ENCODE peak calls at places on chromosomes 11 and 22, in nine cellular contexts. Q is NCI-H2081; U is stimulated activated CD8-positive, alpha-beta memory T cell treated with anti-CD3 and anti-CD28 coated beads, Interleukin-4, amount 100 ng/mL, for 1 hour; M is tibial artery; J is pancreas; H is Ammon's horn; S is stimulated activated CD4-positive, alpha-beta T cell treated with anti-CD3 and anti-CD28 coated beads, Interleukin-4, amount 100 ng/mL, for 4 hours; R is GM19239; T is activated T-cell treated with anti-CD3 and anti-CD28 coated beads for 48 hours. D is an unnamed sample.

GRCh38 chr11:117828641-117829368 is 4.3 kb upstream of the FXYD2 start:
- DNase-seq in Q (no peak), U (peak), M (peak), J (no peak), H (no peak), S (peak), R (no peak), T (peak), D (no peak)

GRCh38 chr11:12324585-12324984 is 52.8 kb upstream of the PARVA start:
- DNase-seq in Q (no peak), U (no peak), M (no peak), J (no peak), H (no peak), S (no peak), R (no peak), T (no peak), D (no peak)

GRCh38 chr11:64249563-64250405 is 1.5 kb upstream of the PLCB3 start:
- DNase-seq in Q (no peak), U (no peak), M (no peak), J (no peak), H (no peak), S (no peak), R (no peak), T (no peak), D (peak)

GRCh38 chr11:111671383-111671782 is 69.1 kb downstream of the SIK2 start:
- DNase-seq in Q (no peak), U (no peak), M (no peak), J (no peak), H (no peak), S (no peak), R (no peak), T (no peak), D (no peak)

GRCh38 chr11:92556435-92556834 is 331.8 kb downstream of the FAT3 start:
- DNase-seq in Q (no peak), U (no peak), M (no peak), J (no peak), H (no peak), S (no peak), R (no peak), T (no peak), D (peak)

GRCh38 chr11:116517077-116517476 is 255.7 kb downstream of the BUD13 start:
- DNase-seq in Q (peak), U (no peak), M (no peak), J (no peak), H (no peak), S (no peak), R (no peak), T (no peak), D (no peak)

GRCh38 chr11:40517122-40517521 is 942.3 kb downstream of the LRRC4C start:
- DNase-seq in Q (no peak), U (no peak), M (no peak), J (no peak), H (no peak), S (no peak), R (no peak), T (no peak), D (no peak)

GRCh38 chr11:102288745-102289083 is 28.6 kb upstream of the BIRC3 start:
- DNase-seq in Q (no peak), U (no peak), M (no peak), J (no peak), H (no peak), S (no peak), R (no peak), T (no peak), D (no peak)

GRCh38 chr11:116882386-116882785 is 45.0 kb upstream of the APOA1 start:
- DNase-seq in Q (no peak), U (no peak), M (no peak), J (no peak), H (no peak), S (no peak), R (no peak), T (no peak), D (no peak)

GRCh38 chr11:95521862-95522261 is 267.7 kb downstream of the FAM76B start:
- DNase-seq in Q (no peak), U (no peak), M (no peak), J (no peak), H (no peak), S (no peak), R (no peak), T (no peak), D (no peak)

GRCh38 chr11:129365816-129366215 is 9.8 kb upstream of the BARX2 start:
- DNase-seq in Q (no peak), U (no peak), M (no peak), J (no peak), H (no peak), S (no peak), R (no peak), T (no peak), D (no peak)

GRCh38 chr11:94938399-94939055 is 34.8 kb downstream of the CWC15 start:
- DNase-seq in Q (peak), U (no peak), M (peak), J (no peak), H (peak), S (no peak), R (no peak), T (no peak), D (peak)

GRCh38 chr11:133476570-133477262 is 55.6 kb downstream of the OPCML start:
- DNase-seq in Q (no peak), U (no peak), M (no peak), J (no peak), H (no peak), S (no peak), R (no peak), T (no peak), D (no peak)

GRCh38 chr11:48047616-48048015 is 67.3 kb downstream of the PTPRJ start:
- DNase-seq in Q (no peak), U (no peak), M (no peak), J (no peak), H (no peak), S (no peak), R (no peak), T (no peak), D (no peak)

GRCh38 chr22:24137595-24137994 is 43.7 kb upstream of the SUSD2 start:
- DNase-seq in Q (no peak), U (no peak), M (no peak), J (no peak), H (no peak), S (no peak), R (no peak), T (no peak), D (no peak)

GRCh38 chr11:83047515-83048225 is 24.0 kb downstream of the RAB30 start:
- DNase-seq in Q (peak), U (no peak), M (no peak), J (no peak), H (no peak), S (no peak), R (no peak), T (no peak), D (no peak)

GRCh38 chr11:63833048-63833447 is 5.9 kb upstream of the MARK2 start:
- DNase-seq in Q (no peak), U (no peak), M (no peak), J (no peak), H (no peak), S (no peak), R (no peak), T (no peak), D (no peak)

GRCh38 chr11:69948256-69949141 is 129.3 kb upstream of the FGF3 start:
- DNase-seq in Q (no peak), U (no peak), M (no peak), J (no peak), H (no peak), S (no peak), R (no peak), T (no peak), D (no peak)

GRCh38 chr11:35304393-35304790 is 115.0 kb downstream of the SLC1A2 start:
- DNase-seq in Q (peak), U (no peak), M (no peak), J (no peak), H (no peak), S (no peak), R (no peak), T (no peak), D (no peak)

GRCh38 chr22:48926663-48927062 is 901.0 kb downstream of the BRD1 start:
- DNase-seq in Q (no peak), U (no peak), M (no peak), J (no peak), H (no peak), S (no peak), R (no peak), T (no peak), D (no peak)

GRCh38 chr11:17296852-17297559 is 20.5 kb downstream of the NUCB2 start:
- DNase-seq in Q (no peak), U (no peak), M (no peak), J (no peak), H (no peak), S (no peak), R (no peak), T (no peak), D (no peak)

GRCh38 chr11:58334708-58335107 is 24.2 kb downstream of the OR5B17 start:
- DNase-seq in Q (no peak), U (no peak), M (no peak), J (no peak), H (no peak), S (no peak), R (no peak), T (no peak), D (no peak)

GRCh38 chr22:23070418-23071162 is at the start of gene GNAZ:
- DNase-seq in Q (no peak), U (no peak), M (no peak), J (peak), H (no peak), S (no peak), R (peak), T (no peak), D (peak)

GRCh38 chr11:60183595-60184201 is 815 bp upstream of the MS4A6A start:
- DNase-seq in Q (no peak), U (no peak), M (peak), J (no peak), H (peak), S (no peak), R (no peak), T (no peak), D (no peak)

GRCh38 chr11:128484172-128484571 is 103.2 kb downstream of the ETS1 start:
- DNase-seq in Q (no peak), U (no peak), M (no peak), J (no peak), H (no peak), S (no peak), R (no peak), T (no peak), D (no peak)

GRCh38 chr11:61752117-61752924 is at the start of gene MYRF:
- DNase-seq in Q (peak), U (no peak), M (no peak), J (peak), H (peak), S (peak), R (peak), T (peak), D (peak)

GRCh38 chr22:33807465-33807864 is 112.8 kb downstream of the LARGE1 start:
- DNase-seq in Q (no peak), U (no peak), M (no peak), J (no peak), H (no peak), S (no peak), R (no peak), T (no peak), D (no peak)

GRCh38 chr11:115765803-115766239 is 261.6 kb upstream of the CADM1 start:
- DNase-seq in Q (no peak), U (no peak), M (no peak), J (no peak), H (no peak), S (no peak), R (no peak), T (no peak), D (no peak)

GRCh38 chr11:1228183-1228821 is 5.4 kb downstream of the MUC5B start:
- DNase-seq in Q (no peak), U (no peak), M (no peak), J (no peak), H (no peak), S (no peak), R (no peak), T (no peak), D (no peak)

GRCh38 chr22:49893025-49893424 is 25.2 kb downstream of the ALG12 start:
- DNase-seq in Q (no peak), U (no peak), M (no peak), J (no peak), H (no peak), S (no peak), R (no peak), T (no peak), D (no peak)

GRCh38 chr11:9774591-9775392 is 110.9 kb downstream of the SWAP70 start:
- DNase-seq in Q (no peak), U (no peak), M (no peak), J (no peak), H (no peak), S (no peak), R (no peak), T (no peak), D (no peak)

GRCh38 chr11:113153847-113154246 is 160.5 kb upstream of the TTC12 start:
- DNase-seq in Q (no peak), U (no peak), M (no peak), J (no peak), H (no peak), S (no peak), R (no peak), T (no peak), D (no peak)

GRCh38 chr11:35303596-35304392 is 115.6 kb downstream of the SLC1A2 start:
- DNase-seq in Q (no peak), U (no peak), M (peak), J (peak), H (peak), S (no peak), R (no peak), T (no peak), D (no peak)

GRCh38 chr11:46711288-46711687 is 7.7 kb upstream of the F2 start:
- DNase-seq in Q (no peak), U (no peak), M (peak), J (no peak), H (no peak), S (no peak), R (no peak), T (no peak), D (no peak)

GRCh38 chr11:47587039-47587675 is 679 bp downstream of the FAM180B start:
- DNase-seq in Q (no peak), U (no peak), M (peak), J (no peak), H (no peak), S (no peak), R (no peak), T (no peak), D (no peak)

GRCh38 chr22:40383905-40384304 is 13.5 kb downstream of the SGSM3 start:
- DNase-seq in Q (no peak), U (no peak), M (no peak), J (no peak), H (no peak), S (no peak), R (no peak), T (no peak), D (no peak)

GRCh38 chr11:95148421-95148820 is 58.8 kb downstream of the ENDOD1 start:
- DNase-seq in Q (no peak), U (no peak), M (no peak), J (no peak), H (no peak), S (no peak), R (no peak), T (no peak), D (no peak)

D was measured in NCI-H526.